ENCODE peak calls at places on chromosomes 3 and 15, in four cellular contexts. Y, X, C and D are unnamed samples. For H3K4me1, the result is how much of the 10 kb centered on the place peaks cover.

GRCh38 chr3:168545591-168545990 is 449.9 kb upstream of the GOLIM4 start:
- DNase-seq in Y (no peak), X (no peak), C (peak), D (no peak)

GRCh38 chr3:131591394-131591990 is 88.7 kb upstream of the MRPL3 start:
- DNase-seq in Y (no peak), X (no peak), C (no peak), D (peak)

GRCh38 chr3:104763007-104763406 is 603.7 kb upstream of the ALCAM start:
- DNase-seq in Y (no peak), X (no peak), C (peak), D (no peak)

GRCh38 chr15:101641894-101642293 is 10.3 kb downstream of the TM2D3 start:
- DNase-seq in Y (no peak), X (no peak), C (no peak), D (no peak)

GRCh38 chr3:160105902-160106584 is 117.4 kb downstream of the IL12A start:
- DNase-seq in Y (no peak), X (no peak), C (no peak), D (no peak)

GRCh38 chr3:89964347-89964746 is 856.9 kb downstream of the EPHA3 start:
- DNase-seq in Y (no peak), X (no peak), C (no peak), D (no peak)

GRCh38 chr15:90895571-90896117 is 7.5 kb upstream of the MAN2A2 start:
- DNase-seq in Y (no peak), X (no peak), C (no peak), D (peak)

GRCh38 chr15:69298697-69299441 is at the start of gene PAQR5:
- DNase-seq in Y (peak), X (no peak), C (peak), D (peak)

GRCh38 chr3:11690863-11691833 is 47.4 kb upstream of the VGLL4 start:
- DNase-seq in Y (no peak), X (no peak), C (no peak), D (no peak)

GRCh38 chr3:130378677-130379191 is 33.3 kb downstream of the COL6A5 start:
- DNase-seq in Y (no peak), X (no peak), C (no peak), D (no peak)

GRCh38 chr15:78969687-78970349 is 25.0 kb upstream of the CTSH start:
- DNase-seq in Y (no peak), X (no peak), C (no peak), D (no peak)

GRCh38 chr3:68009865-68010264 is 355.5 kb upstream of the SUCLG2 start:
- DNase-seq in Y (no peak), X (no peak), C (no peak), D (no peak)

GRCh38 chr3:64225695-64226499 is 631 bp upstream of the PRICKLE2 start:
- DNase-seq in Y (no peak), X (no peak), C (no peak), D (no peak)

GRCh38 chr3:14521611-14522010 is 18.5 kb downstream of the GRIP2 start:
- DNase-seq in Y (no peak), X (no peak), C (no peak), D (no peak)

GRCh38 chr15:89649716-89650115 is 5.6 kb downstream of the KIF7 start:
- DNase-seq in Y (no peak), X (peak), C (no peak), D (no peak)

GRCh38 chr3:183975981-183976662 is 41.6 kb downstream of the ABCC5 start:
- DNase-seq in Y (no peak), X (no peak), C (no peak), D (no peak)

GRCh38 chr15:62417444-62417843 is 252.4 kb upstream of the C2CD4B start:
- DNase-seq in Y (no peak), X (no peak), C (no peak), D (no peak)

GRCh38 chr3:172029425-172030128 is 9.8 kb upstream of the FNDC3B start:
- DNase-seq in Y (no peak), X (no peak), C (no peak), D (no peak)

GRCh38 chr15:90757461-90757860 is 40.3 kb downstream of the BLM start:
- DNase-seq in Y (no peak), X (no peak), C (no peak), D (no peak)

GRCh38 chr3:4340411-4341335 is 37.5 kb downstream of the SETMAR start:
- DNase-seq in Y (no peak), X (no peak), C (no peak), D (no peak)

GRCh38 chr3:149670742-149671492 is 13.1 kb upstream of the WWTR1 start:
- DNase-seq in Y (no peak), X (no peak), C (no peak), D (no peak)

GRCh38 chr15:43977072-43977884 is 150.5 kb downstream of the WDR76 start:
- DNase-seq in Y (no peak), X (no peak), C (no peak), D (no peak)

GRCh38 chr3:21747376-21747775 is 3.6 kb downstream of the ZNF385D start:
- DNase-seq in Y (no peak), X (no peak), C (no peak), D (no peak)

GRCh38 chr3:123365450-123366143 is 83.3 kb downstream of the ADCY5 start:
- DNase-seq in Y (no peak), X (no peak), C (peak), D (no peak)

GRCh38 chr3:194322701-194323174 is 28.4 kb downstream of the CPN2 start:
- DNase-seq in Y (no peak), X (no peak), C (no peak), D (no peak)

GRCh38 chr3:133152056-133152455 is 113.9 kb downstream of the TMEM108 start:
- DNase-seq in Y (no peak), X (no peak), C (no peak), D (no peak)

GRCh38 chr3:154144825-154145465 is 23.8 kb downstream of the ARHGEF26 start:
- DNase-seq in Y (no peak), X (no peak), C (no peak), D (no peak)

GRCh38 chr3:66478923-66479322 is 21.9 kb downstream of the LRIG1 start:
- DNase-seq in Y (peak), X (no peak), C (no peak), D (no peak)
- H3K4me1 ChIP-seq in Y (half or more), X (half or more), C (half or more), D (under half)

GRCh38 chr15:57313134-57313483 is 63.2 kb upstream of the CGNL1 start:
- DNase-seq in Y (no peak), X (no peak), C (no peak), D (no peak)
- H3K27ac ChIP-seq in Y (peak), X (no peak), C (no peak), D (no peak)

DNA sequence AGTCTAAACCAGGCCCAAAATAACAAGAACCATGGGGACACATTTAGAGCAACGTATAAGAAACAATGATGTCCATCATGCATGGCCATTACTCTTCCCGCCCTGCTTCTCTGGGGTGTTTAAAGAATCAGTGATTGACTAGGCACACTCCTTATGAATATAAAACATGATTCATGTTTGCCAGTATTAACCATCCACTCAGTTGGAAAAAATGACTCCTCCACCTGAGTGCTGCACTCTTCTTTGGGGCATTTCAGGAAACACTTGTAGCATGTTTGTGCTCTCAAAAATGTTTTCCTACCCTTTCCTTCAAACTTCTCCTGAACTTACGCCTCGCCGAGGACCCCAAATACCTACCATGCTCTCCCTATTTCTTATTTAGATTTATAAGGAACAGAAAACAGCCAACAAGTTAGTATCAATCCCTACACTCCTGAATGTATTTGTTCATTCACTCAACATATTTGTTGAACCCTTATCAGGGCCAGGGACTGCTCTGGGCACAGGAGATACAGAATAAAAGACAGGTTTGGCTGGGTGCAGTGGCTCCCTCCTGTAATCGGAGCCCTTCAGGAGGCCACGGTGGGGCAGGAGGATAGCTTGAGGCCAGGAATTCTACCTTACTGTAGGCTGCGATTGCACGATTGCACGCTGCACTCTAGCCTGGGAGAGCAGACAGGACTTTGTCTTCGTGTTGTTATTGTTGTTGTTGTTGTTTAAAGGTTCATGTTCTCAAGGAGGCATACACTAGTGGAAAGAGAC is 137.0 kb downstream of the TMCO5A start:
- DNase-seq in Y (no peak), X (no peak), C (no peak), D (no peak)
- H3K4me1 ChIP-seq in Y (under half), X (under half), C (half or more), D (half or more)

GRCh38 chr3:32947466-32948238 is 3.8 kb upstream of the CCR4 start:
- DNase-seq in Y (peak), X (peak), C (peak), D (peak)
- H3K27ac ChIP-seq in Y (no peak), X (no peak), C (no peak), D (no peak)

GRCh38 chr3:127730171-127730570 is 57.4 kb downstream of the ABTB1 start:
- DNase-seq in Y (no peak), X (no peak), C (no peak), D (no peak)

GRCh38 chr3:127730666-127731294 is 58.0 kb downstream of the ABTB1 start:
- DNase-seq in Y (no peak), X (no peak), C (no peak), D (no peak)

GRCh38 chr3:127732879-127733350 is 60.2 kb downstream of the ABTB1 start:
- DNase-seq in Y (no peak), X (no peak), C (no peak), D (no peak)

GRCh38 chr3:127732303-127732702 is 59.6 kb downstream of the ABTB1 start:
- DNase-seq in Y (no peak), X (no peak), C (no peak), D (no peak)

DNA sequence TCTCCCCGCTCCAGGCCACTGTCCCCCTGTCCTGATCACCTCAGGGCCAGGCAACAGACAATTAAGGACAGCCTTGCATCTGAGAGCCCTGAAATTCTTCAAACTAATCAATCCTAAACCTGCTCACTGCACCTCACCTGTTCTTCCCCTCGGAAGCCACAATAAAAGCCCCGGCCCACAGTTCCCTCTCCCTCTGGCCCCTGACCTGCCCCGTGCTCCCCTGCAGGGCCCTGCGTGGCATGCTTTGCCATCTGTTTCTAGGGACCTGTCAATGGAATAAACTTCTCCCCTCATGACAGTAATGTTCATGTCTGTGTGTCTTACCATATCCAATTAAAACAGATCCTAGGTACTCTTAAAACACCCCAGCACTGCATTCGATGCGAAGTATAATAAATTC is 58.8 kb downstream of the ABTB1 start:
- DNase-seq in Y (no peak), X (no peak), C (no peak), D (no peak)
- H3K4me1 ChIP-seq in Y (under half), X (under half), C (half or more), D (under half)